ENCODE peak calls at places on chromosomes 1 and 21, in six cellular contexts. U is stomach; W is HCT116; D is OCI-LY7; Q is pancreas; R is effector memory CD4-positive, alpha-beta T cell. M is an unnamed sample.

GRCh38 chr1:154276797-154277196 is 4.4 kb downstream of the HAX1 start:
- DNase-seq in U (no peak), W (no peak), D (peak; percentile 17), Q (no peak), R (no peak), M (no peak)

GRCh38 chr1:65890201-65890600 is 97.5 kb downstream of the PDE4B start:
- DNase-seq in U (no peak), W (no peak), D (no peak), Q (no peak), R (no peak), M (no peak)

GRCh38 chr1:244302889-244303609 is 148.7 kb downstream of the ADSS2 start:
- DNase-seq in U (no peak), W (peak; percentile 26), D (no peak), Q (no peak), R (no peak), M (no peak)

GRCh38 chr1:233253231-233254038 is 42.1 kb downstream of the PCNX2 start:
- DNase-seq in U (no peak), W (no peak), D (no peak), Q (no peak), R (no peak), M (no peak)

GRCh38 chr1:89198500-89199072 is at the start of gene GBP4:
- DNase-seq in U (peak; percentile 42), W (no peak), D (no peak), Q (no peak), R (peak; percentile 13), M (peak; percentile 61)

GRCh38 chr1:241423541-241424479 is 66.8 kb upstream of the RGS7 start:
- DNase-seq in U (peak; percentile 63), W (no peak), D (no peak), Q (peak; percentile 11), R (no peak), M (no peak)

GRCh38 chr1:33222381-33222780 is 33.9 kb upstream of the ZNF362 start:
- DNase-seq in U (no peak), W (no peak), D (no peak), Q (no peak), R (no peak), M (no peak)

GRCh38 chr1:183444243-183444642 is 26.1 kb upstream of the NMNAT2 start:
- DNase-seq in U (no peak), W (no peak), D (no peak), Q (no peak), R (no peak), M (no peak)

GRCh38 chr1:59384443-59384842 is 87.5 kb downstream of the FGGY start:
- DNase-seq in U (no peak), W (no peak), D (no peak), Q (no peak), R (no peak), M (no peak)

GRCh38 chr1:19695772-19696171 is 31.1 kb downstream of the HTR6 start:
- DNase-seq in U (no peak), W (no peak), D (no peak), Q (no peak), R (no peak), M (no peak)

GRCh38 chr1:2466270-2466665 is 9.8 kb upstream of the PLCH2 start:
- DNase-seq in U (no peak), W (no peak), D (no peak), Q (no peak), R (no peak), M (no peak)

GRCh38 chr1:230982698-230983097 is 3.8 kb downstream of the ARV1 start:
- DNase-seq in U (no peak), W (no peak), D (no peak), Q (no peak), R (no peak), M (no peak)

GRCh38 chr1:63871451-63871850 is 97.6 kb downstream of the ROR1 start:
- DNase-seq in U (no peak), W (no peak), D (no peak), Q (no peak), R (no peak), M (no peak)

GRCh38 chr1:170027760-170028159 is 46.7 kb downstream of the KIFAP3 start:
- DNase-seq in U (no peak), W (no peak), D (no peak), Q (no peak), R (no peak), M (no peak)

GRCh38 chr1:235051521-235051920 is 77.1 kb downstream of the TOMM20 start:
- DNase-seq in U (no peak), W (no peak), D (no peak), Q (peak; percentile 42), R (no peak), M (no peak)

DNA sequence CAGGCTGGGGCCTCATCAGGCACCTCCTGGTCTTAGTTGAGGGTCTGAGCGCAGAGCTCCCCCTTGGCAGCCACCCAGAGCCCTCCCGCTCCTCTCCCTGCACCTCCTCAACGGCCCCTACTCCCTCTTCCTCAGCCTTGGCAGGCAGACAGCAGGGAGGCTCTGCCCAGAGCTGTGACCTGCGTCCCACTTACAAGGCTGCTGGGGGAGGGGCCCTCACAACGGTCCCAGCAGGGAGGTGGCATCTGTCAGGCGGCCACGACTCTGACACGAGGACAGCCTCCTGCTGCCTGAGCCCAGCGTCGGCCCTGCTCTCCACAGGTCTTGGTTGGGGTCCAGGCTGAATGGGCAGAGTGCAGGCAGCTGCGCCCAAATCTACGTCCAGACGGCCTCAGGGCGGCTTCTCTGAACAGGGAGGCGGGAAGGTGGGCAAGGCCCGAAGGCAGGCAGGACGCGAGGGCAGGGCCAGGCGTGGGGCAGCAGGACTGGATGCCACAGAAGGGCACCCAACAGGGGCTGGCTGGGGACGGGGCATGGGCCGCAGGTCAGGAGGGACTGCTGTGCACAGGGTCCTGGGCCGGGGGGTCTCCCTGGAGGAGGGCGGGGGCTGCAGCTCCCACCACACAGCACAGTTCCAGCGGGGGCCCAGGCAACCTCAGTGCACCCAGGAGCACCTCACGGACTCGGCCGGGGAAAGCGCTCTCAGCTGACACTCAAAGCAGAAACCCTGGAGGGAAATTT is 7.5 kb downstream of the SLC19A1 start:
- DNase-seq in U (peak; percentile 73), W (no peak), D (no peak), Q (no peak), R (no peak), M (no peak)
- H3K27ac ChIP-seq in U (peak overlapping the region; percentile 67), W (no peak overlapping the region), D (no peak overlapping the region), Q (no peak overlapping the region), R (no peak overlapping the region), M (no peak overlapping the region)

GRCh38 chr1:67736750-67737149 is 51.7 kb downstream of the GADD45A start:
- DNase-seq in U (no peak), W (no peak), D (no peak), Q (no peak), R (no peak), M (no peak)
- H3K4me1 ChIP-seq in U (peaks cover 83% of the 10 kb centered on the region), W (peaks cover 30% of the 10 kb centered on the region), D (peaks cover 82% of the 10 kb centered on the region), Q (peaks cover 9% of the 10 kb centered on the region), R (peaks cover 8% of the 10 kb centered on the region), M (peaks cover 17% of the 10 kb centered on the region)

GRCh38 chr1:82177190-82177589 is 376.5 kb downstream of the ADGRL2 start:
- DNase-seq in U (no peak), W (no peak), D (no peak), Q (no peak), R (no peak), M (no peak)
- H3K4me3 ChIP-seq in U (no peak overlapping the region), W (no peak overlapping the region), D (no peak overlapping the region), Q (no peak overlapping the region), R (no peak overlapping the region), M (no peak overlapping the region)

DNA sequence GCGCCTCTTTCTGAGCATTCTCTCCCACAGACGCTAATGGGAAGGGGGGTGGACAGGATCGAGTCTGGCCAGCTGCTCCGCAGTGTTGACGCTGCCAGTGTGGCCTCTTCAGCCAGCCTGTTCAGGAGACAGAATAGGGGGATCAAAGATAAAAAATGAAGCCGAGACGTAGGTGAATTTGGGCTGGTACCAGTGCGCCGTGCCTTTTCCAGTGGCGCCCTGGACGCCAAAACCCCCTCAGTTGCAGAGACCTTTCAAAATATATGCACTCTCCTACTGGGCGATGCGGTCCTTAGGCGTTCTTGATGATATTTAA is 1.1 kb downstream of the TTC3 start:
- DNase-seq in U (no peak), W (no peak), D (no peak), Q (no peak), R (no peak), M (no peak)
- H3K27ac ChIP-seq in U (peak overlapping the region; percentile 96), W (peak overlapping the region; percentile 95), D (no peak overlapping the region), Q (peak overlapping the region; percentile 97), R (peak overlapping the region; percentile 96), M (peak overlapping the region; percentile 93)

DNA sequence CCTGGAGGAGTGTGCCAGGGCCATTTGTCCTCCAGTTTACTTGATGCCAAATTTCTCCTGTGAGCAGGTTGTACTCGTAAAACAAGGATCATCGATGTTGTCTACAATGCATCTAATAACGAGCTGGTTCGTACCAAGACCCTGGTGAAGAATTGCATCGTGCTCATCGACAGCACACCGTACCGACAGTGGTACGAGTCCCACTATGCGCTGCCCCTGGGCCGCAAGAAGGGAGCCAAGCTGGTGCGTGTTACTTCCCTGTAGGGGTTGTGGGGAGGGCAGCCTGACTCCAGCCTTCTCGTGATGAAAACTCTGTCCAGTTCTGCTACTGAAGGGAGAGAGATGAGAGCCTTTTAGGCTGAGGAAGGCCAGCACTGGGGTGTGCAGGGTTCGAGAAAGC is 2.2 kb downstream of the RPS8 start:
- DNase-seq in U (no peak), W (no peak), D (no peak), Q (peak; percentile 20), R (no peak), M (no peak)
- H3K4me1 ChIP-seq in U (peaks cover 36% of the 10 kb centered on the region), W (peaks cover 24% of the 10 kb centered on the region), D (peaks cover 32% of the 10 kb centered on the region), Q (no peaks in the 10 kb centered on the region), R (peaks cover 16% of the 10 kb centered on the region), M (peaks cover 27% of the 10 kb centered on the region)

M was measured in CD8-positive, alpha-beta memory T cell.